ENCODE peak calls at places on chromosomes 5 and 9, in five cellular contexts. N, J, X, M and T are unnamed samples.
A peak's percentile ranks its signal among the peaks of the same experiment; 100 is the strongest.

GRCh38 chr9:71793386-71794105 is 25.2 kb upstream of the CEMIP2 start:
- DNase-seq in N (no peak), M (no peak), X (no peak), J (no peak), T (no peak)

GRCh38 chr5:179301796-179302195 is 43.5 kb downstream of the ADAMTS2 start:
- DNase-seq in J (no peak), X (no peak), N (no peak), M (no peak), T (no peak)

GRCh38 chr9:35553670-35554543 is 51.2 kb upstream of the TESK1 start:
- DNase-seq in M (peak; percentile 72), X (peak; percentile 8), J (peak; percentile 51), N (peak; percentile 84), T (no peak)

GRCh38 chr5:173721259-173722232 is 105.1 kb upstream of the BOD1 start:
- DNase-seq in J (no peak), N (no peak), M (no peak), X (no peak), T (no peak)

GRCh38 chr9:70902705-70903131 is 218.7 kb downstream of the TRPM3 start:
- DNase-seq in N (no peak), X (no peak), J (no peak), M (no peak), T (no peak)

GRCh38 chr5:1494780-1495524 is 28.8 kb downstream of the LPCAT1 start:
- DNase-seq in X (peak; percentile 74), N (no peak), M (no peak), J (no peak), T (no peak)

GRCh38 chr5:79436821-79437220 is 77.1 kb downstream of the HOMER1 start:
- DNase-seq in X (no peak), N (no peak), M (no peak), J (no peak), T (no peak)

GRCh38 chr5:139481122-139481533 is 1.4 kb downstream of the STING1 start:
- DNase-seq in M (no peak), J (no peak), N (peak; percentile 11), X (no peak), T (no peak)

GRCh38 chr9:98091735-98092632 is 27.0 kb downstream of the TRIM14 start:
- DNase-seq in N (no peak), M (peak; percentile 60), X (no peak), J (no peak), T (no peak)

GRCh38 chr9:38309324-38310195 is 82.9 kb upstream of the ALDH1B1 start:
- DNase-seq in N (peak; percentile 67), X (no peak), M (peak; percentile 26), J (no peak), T (no peak)

GRCh38 chr5:135750506-135750905 is 84.0 kb upstream of the SLC25A48 start:
- DNase-seq in M (no peak), X (no peak), N (no peak), J (no peak), T (no peak)

GRCh38 chr9:107005201-107005600 is 142.2 kb downstream of the ZNF462 start:
- DNase-seq in X (no peak), N (no peak), M (no peak), J (no peak), T (no peak)

GRCh38 chr5:67515762-67516161 is 319.2 kb upstream of the CD180 start:
- DNase-seq in X (no peak), J (no peak), N (no peak), M (no peak), T (no peak)

GRCh38 chr9:133932633-133933032 is 59.5 kb downstream of the VAV2 start:
- DNase-seq in X (no peak), N (no peak), M (no peak), J (no peak), T (no peak)

GRCh38 chr5:116887104-116887503 is 312.5 kb upstream of the SEMA6A start:
- DNase-seq in M (no peak), J (no peak), X (no peak), N (no peak), T (no peak)

DNA sequence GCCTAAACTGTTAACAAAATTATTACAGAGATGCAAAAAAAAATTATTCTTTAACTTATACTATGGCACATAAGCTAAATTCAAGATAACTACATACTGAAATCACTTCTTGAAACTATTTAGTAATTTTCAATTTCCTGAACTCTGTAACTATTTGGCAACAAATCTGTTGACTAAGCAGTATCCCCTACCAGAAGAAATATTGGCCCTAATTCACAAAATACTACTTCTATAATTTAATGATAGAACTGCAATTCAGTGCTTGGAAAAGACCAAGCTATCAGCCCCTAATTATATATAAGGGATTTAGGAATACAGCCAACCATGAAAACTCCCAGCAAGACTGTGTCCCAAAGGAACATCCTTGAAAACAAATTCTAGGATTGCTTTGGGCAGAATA is 169.2 kb downstream of the RAB3C start:
- DNase-seq in J (no peak), X (no peak), N (no peak), M (no peak), T (no peak)
- TF ChIP-seq POLR2AphosphoS5 in J (no peak), X (no peak), N (no peak), M (no peak), T (no peak)

GRCh38 chr9:89522979-89523305 is 25.0 kb upstream of the SEMA4D start:
- DNase-seq in X (no peak), M (no peak), N (no peak), J (no peak), T (no peak)

GRCh38 chr9:89519393-89519805 is 21.5 kb upstream of the SEMA4D start:
- DNase-seq in X (no peak), N (no peak), M (no peak), J (no peak), T (no peak)

GRCh38 chr9:89523948-89524347 is 26.0 kb upstream of the SEMA4D start:
- DNase-seq in J (no peak), N (no peak), M (no peak), X (no peak), T (peak; percentile 47)

GRCh38 chr9:89524888-89525385 is 27.0 kb upstream of the SEMA4D start:
- DNase-seq in N (peak; percentile 44), X (no peak), M (no peak), J (no peak), T (no peak)

GRCh38 chr9:89522261-89522978 is 24.5 kb upstream of the SEMA4D start:
- DNase-seq in J (peak; percentile 52), X (peak; percentile 83), N (no peak), M (no peak), T (no peak)
- TF ChIP-seq TAF1 in J (no peak), X (peak; percentile 65), N (no peak), M (no peak), T (no peak)

GRCh38 chr9:137612741-137613142 is 6.1 kb upstream of the EHMT1 start:
- DNase-seq in N (no peak), X (no peak), M (no peak), J (no peak), T (no peak)

GRCh38 chr9:137613738-137614523 is 4.9 kb upstream of the EHMT1 start:
- DNase-seq in N (no peak), J (no peak), M (no peak), X (no peak), T (no peak)

GRCh38 chr9:137614631-137615386 is 4.0 kb upstream of the EHMT1 start:
- DNase-seq in J (no peak), N (no peak), M (no peak), X (no peak), T (no peak)

GRCh38 chr9:137613259-137613658 is 5.5 kb upstream of the EHMT1 start:
- DNase-seq in M (no peak), X (no peak), J (no peak), N (no peak), T (no peak)

DNA sequence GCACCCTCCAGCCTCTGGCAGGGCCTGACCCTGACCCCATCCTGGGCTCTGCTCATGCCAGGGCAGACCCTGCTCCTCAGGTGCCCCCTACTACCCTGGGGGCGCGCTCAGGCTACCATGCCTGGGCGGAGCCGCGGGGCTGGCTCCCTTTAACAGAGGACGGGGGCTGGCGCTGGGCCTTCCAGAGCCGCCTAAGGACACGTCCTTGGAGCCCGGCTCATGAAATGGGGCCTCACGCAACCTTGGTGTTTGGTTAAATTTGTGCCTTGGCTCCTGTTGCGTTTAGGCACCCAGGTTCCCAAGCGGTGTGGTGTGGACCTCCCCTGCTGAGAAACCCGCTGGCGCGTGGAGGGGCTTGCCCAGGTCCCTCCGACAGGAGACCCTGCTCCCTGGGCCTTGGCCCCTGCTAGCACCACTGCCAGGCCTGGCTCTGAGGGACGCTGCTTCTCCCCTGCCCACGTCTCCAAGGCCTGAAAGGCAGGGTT is 3.4 kb upstream of the EHMT1 start:
- DNase-seq in M (no peak), X (no peak), N (no peak), J (no peak), T (no peak)
- TF ChIP-seq POLR2AphosphoS5 in M (no peak), X (no peak), N (no peak), J (no peak), T (no peak)

DNA sequence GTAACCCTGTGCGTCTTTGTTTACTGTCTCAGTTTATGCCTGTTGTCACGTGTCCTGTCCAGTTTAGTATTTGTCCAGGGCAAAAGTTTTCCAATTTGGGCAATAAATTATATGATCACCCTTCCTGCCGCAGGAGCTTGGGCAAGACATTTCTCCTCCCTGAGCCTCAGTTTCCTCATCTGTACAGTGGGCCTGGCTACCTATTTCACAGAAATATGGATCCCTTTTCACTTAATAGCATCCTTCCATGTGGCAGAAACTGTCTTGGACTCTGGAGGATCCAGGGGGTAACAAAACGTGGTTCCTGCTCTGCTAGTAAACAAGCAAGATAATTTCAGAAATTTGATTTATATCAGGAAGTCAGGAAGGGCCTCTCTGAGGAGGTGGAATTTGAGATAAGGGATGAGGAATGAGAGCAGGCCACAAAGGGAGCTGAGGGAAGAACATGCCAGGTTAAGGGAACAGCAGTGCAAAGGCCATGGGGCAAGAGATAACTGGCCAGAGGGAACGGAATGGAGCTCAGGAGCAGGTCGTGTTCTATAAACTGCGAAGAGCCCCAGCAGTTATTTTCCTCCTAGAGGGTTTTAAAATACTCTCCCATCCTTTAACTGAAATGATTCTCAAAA is 15.1 kb upstream of the PPARGC1B start:
- DNase-seq in N (no peak), X (no peak), J (no peak), M (no peak), T (no peak)
- TF ChIP-seq TAF1 in N (no peak), X (no peak), J (no peak), M (no peak), T (no peak)